ENCODE peak calls at places on chromosome 7, in four cellular contexts. One of them, this sample, is unnamed.

GRCh38 chr7:117808273-117808868 is 64.9 kb downstream of the CTTNBP2 start:
- DNase-seq in right cardiac atrium: peak; percentile 77
- DNase-seq in cardiac muscle cell: peak; percentile 37
- DNase-seq in IMR-90: no peak
- DNase-seq in this sample: peak; percentile 30

GRCh38 chr7:101666293-101666692 is 37.2 kb upstream of the MYL10 start:
- DNase-seq in IMR-90: no peak
- DNase-seq in cardiac muscle cell: no peak
- DNase-seq in right cardiac atrium: no peak
- DNase-seq in this sample: no peak

GRCh38 chr7:91685544-91685943 is 195.0 kb downstream of the MTERF1 start:
- DNase-seq in right cardiac atrium: no peak
- DNase-seq in cardiac muscle cell: no peak
- DNase-seq in IMR-90: peak; percentile 10
- DNase-seq in this sample: no peak

GRCh38 chr7:66747385-66748126 is 7.0 kb downstream of the RABGEF1 start:
- DNase-seq in IMR-90: no peak
- DNase-seq in cardiac muscle cell: peak; percentile 12
- DNase-seq in right cardiac atrium: no peak
- DNase-seq in this sample: no peak

GRCh38 chr7:6416516-6417145 is 31.1 kb downstream of the DAGLB start:
- DNase-seq in right cardiac atrium: no peak
- DNase-seq in cardiac muscle cell: no peak
- DNase-seq in IMR-90: peak; percentile 50
- DNase-seq in this sample: no peak

GRCh38 chr7:134419875-134420274 is 39.0 kb downstream of the AKR1B1 start:
- DNase-seq in IMR-90: no peak
- DNase-seq in right cardiac atrium: no peak
- DNase-seq in cardiac muscle cell: no peak
- DNase-seq in this sample: no peak

GRCh38 chr7:151264615-151265014 is 16.1 kb upstream of the SMARCD3 start:
- DNase-seq in cardiac muscle cell: no peak
- DNase-seq in IMR-90: no peak
- DNase-seq in right cardiac atrium: no peak
- DNase-seq in this sample: no peak

GRCh38 chr7:152512711-152513110 is 76.9 kb upstream of the KMT2C start:
- DNase-seq in cardiac muscle cell: no peak
- DNase-seq in IMR-90: no peak
- DNase-seq in right cardiac atrium: no peak
- DNase-seq in this sample: no peak

GRCh38 chr7:76340617-76341131 is 18.1 kb downstream of the YWHAG start:
- DNase-seq in right cardiac atrium: no peak
- DNase-seq in IMR-90: peak; percentile 92
- DNase-seq in cardiac muscle cell: no peak
- DNase-seq in this sample: no peak

GRCh38 chr7:126524967-126525366 is 727.8 kb downstream of the GRM8 start:
- DNase-seq in cardiac muscle cell: no peak
- DNase-seq in IMR-90: no peak
- DNase-seq in right cardiac atrium: no peak
- DNase-seq in this sample: no peak

GRCh38 chr7:137093198-137093597 is 224.7 kb downstream of the CHRM2 start:
- DNase-seq in cardiac muscle cell: no peak
- DNase-seq in right cardiac atrium: no peak
- DNase-seq in IMR-90: no peak
- DNase-seq in this sample: peak; percentile 29

GRCh38 chr7:99012722-99013121 is 131.2 kb downstream of the SMURF1 start:
- DNase-seq in IMR-90: no peak
- DNase-seq in right cardiac atrium: no peak
- DNase-seq in cardiac muscle cell: no peak
- DNase-seq in this sample: no peak

GRCh38 chr7:27277628-27278027 is 35.0 kb downstream of the EVX1 start:
- DNase-seq in right cardiac atrium: no peak
- DNase-seq in cardiac muscle cell: peak; percentile 18
- DNase-seq in IMR-90: peak; percentile 1
- DNase-seq in this sample: no peak

GRCh38 chr7:76314042-76314721 is 11.7 kb downstream of the HSPB1 start:
- DNase-seq in IMR-90: peak; percentile 89
- DNase-seq in right cardiac atrium: peak; percentile 98
- DNase-seq in cardiac muscle cell: peak; percentile 95
- DNase-seq in this sample: peak; percentile 98

GRCh38 chr7:111082351-111082750 is 8.6 kb upstream of the LRRN3 start:
- DNase-seq in cardiac muscle cell: no peak
- DNase-seq in IMR-90: peak; percentile 53
- DNase-seq in right cardiac atrium: no peak
- DNase-seq in this sample: no peak

GRCh38 chr7:33692956-33693355 is 212.4 kb upstream of the BMPER start:
- DNase-seq in IMR-90: peak; percentile 84
- DNase-seq in right cardiac atrium: no peak
- DNase-seq in cardiac muscle cell: no peak
- DNase-seq in this sample: no peak

GRCh38 chr7:99201027-99201426 is 6.9 kb downstream of the KPNA7 start:
- DNase-seq in IMR-90: peak; percentile 93
- DNase-seq in cardiac muscle cell: no peak
- DNase-seq in right cardiac atrium: no peak
- DNase-seq in this sample: no peak

GRCh38 chr7:94190599-94191061 is 186.5 kb upstream of the BET1 start:
- DNase-seq in cardiac muscle cell: no peak
- DNase-seq in right cardiac atrium: no peak
- DNase-seq in IMR-90: peak; percentile 98
- DNase-seq in this sample: peak; percentile 20

GRCh38 chr7:261341-262250 is 28.4 kb upstream of the FOXL3 start:
- DNase-seq in right cardiac atrium: peak; percentile 32
- DNase-seq in cardiac muscle cell: no peak
- DNase-seq in IMR-90: no peak
- DNase-seq in this sample: peak; percentile 23

GRCh38 chr7:83547526-83547925 is 101.4 kb downstream of the SEMA3E start:
- DNase-seq in cardiac muscle cell: peak; percentile 30
- DNase-seq in right cardiac atrium: no peak
- DNase-seq in IMR-90: peak; percentile 39
- DNase-seq in this sample: no peak

GRCh38 chr7:40808409-40808942 is 673.7 kb downstream of the SUGCT start:
- DNase-seq in IMR-90: peak; percentile 90
- DNase-seq in right cardiac atrium: peak; percentile 32
- DNase-seq in cardiac muscle cell: no peak
- DNase-seq in this sample: no peak

GRCh38 chr7:67696878-67697277 is 700.2 kb downstream of the TYW1 start:
- DNase-seq in cardiac muscle cell: no peak
- DNase-seq in right cardiac atrium: no peak
- DNase-seq in IMR-90: no peak
- DNase-seq in this sample: no peak

GRCh38 chr7:131052285-131052942 is 275.3 kb upstream of the MKLN1 start:
- DNase-seq in IMR-90: no peak
- DNase-seq in cardiac muscle cell: no peak
- DNase-seq in right cardiac atrium: no peak
- DNase-seq in this sample: no peak

GRCh38 chr7:136890379-136890778 is 21.9 kb downstream of the CHRM2 start:
- DNase-seq in right cardiac atrium: no peak
- DNase-seq in IMR-90: peak; percentile 58
- DNase-seq in cardiac muscle cell: no peak
- DNase-seq in this sample: no peak

GRCh38 chr7:33849004-33849403 is 56.3 kb upstream of the BMPER start:
- DNase-seq in right cardiac atrium: no peak
- DNase-seq in IMR-90: peak; percentile 73
- DNase-seq in cardiac muscle cell: no peak
- DNase-seq in this sample: no peak

GRCh38 chr7:151754142-151754590 is 122.7 kb downstream of the PRKAG2 start:
- DNase-seq in right cardiac atrium: peak; percentile 92
- DNase-seq in cardiac muscle cell: peak; percentile 92
- DNase-seq in IMR-90: peak; percentile 99
- DNase-seq in this sample: peak; percentile 80

GRCh38 chr7:26648429-26649015 is 215.9 kb downstream of the SKAP2 start:
- DNase-seq in IMR-90: peak; percentile 76
- DNase-seq in cardiac muscle cell: no peak
- DNase-seq in right cardiac atrium: no peak
- DNase-seq in this sample: no peak

GRCh38 chr7:151139071-151139521 is 28.4 kb downstream of the GBX1 start:
- DNase-seq in right cardiac atrium: peak; percentile 60
- DNase-seq in cardiac muscle cell: no peak
- DNase-seq in IMR-90: no peak
- DNase-seq in this sample: peak; percentile 50

GRCh38 chr7:35726654-35727053 is 31.7 kb upstream of the HERPUD2 start:
- DNase-seq in cardiac muscle cell: no peak
- DNase-seq in right cardiac atrium: no peak
- DNase-seq in IMR-90: no peak
- DNase-seq in this sample: no peak

GRCh38 chr7:135665072-135665471 is 2.8 kb downstream of the STMP1 start:
- DNase-seq in IMR-90: no peak
- DNase-seq in cardiac muscle cell: no peak
- DNase-seq in right cardiac atrium: no peak
- DNase-seq in this sample: no peak

GRCh38 chr7:106110238-106110560 is 1.9 kb downstream of the SYPL1 start:
- DNase-seq in right cardiac atrium: no peak
- DNase-seq in cardiac muscle cell: no peak
- DNase-seq in IMR-90: no peak
- DNase-seq in this sample: no peak

GRCh38 chr7:106737202-106737562 is 76.2 kb upstream of the CCDC71L start:
- DNase-seq in right cardiac atrium: no peak
- DNase-seq in IMR-90: peak; percentile 63
- DNase-seq in cardiac muscle cell: no peak
- DNase-seq in this sample: no peak

GRCh38 chr7:73841689-73842247 is 548 bp downstream of the METTL27 start:
- DNase-seq in right cardiac atrium: peak; percentile 65
- DNase-seq in IMR-90: no peak
- DNase-seq in cardiac muscle cell: no peak
- DNase-seq in this sample: no peak

GRCh38 chr7:73595358-73595757 is 17.0 kb upstream of the TBL2 start:
- DNase-seq in IMR-90: no peak
- DNase-seq in cardiac muscle cell: no peak
- DNase-seq in right cardiac atrium: peak; percentile 27
- DNase-seq in this sample: no peak

GRCh38 chr7:22114440-22114981 is 168.8 kb upstream of the CDCA7L start:
- DNase-seq in IMR-90: no peak
- DNase-seq in right cardiac atrium: peak; percentile 63
- DNase-seq in cardiac muscle cell: no peak
- DNase-seq in this sample: no peak

GRCh38 chr7:94067506-94067905 is 63.4 kb upstream of the BET1 start:
- DNase-seq in right cardiac atrium: no peak
- DNase-seq in cardiac muscle cell: no peak
- DNase-seq in IMR-90: peak; percentile 18
- DNase-seq in this sample: no peak

GRCh38 chr7:80826520-80827237 is 92.2 kb downstream of the SEMA3C start:
- DNase-seq in cardiac muscle cell: no peak
- DNase-seq in right cardiac atrium: no peak
- DNase-seq in IMR-90: peak; percentile 79
- DNase-seq in this sample: no peak

GRCh38 chr7:134834689-134835462 is 55.4 kb downstream of the CALD1 start:
- DNase-seq in right cardiac atrium: no peak
- DNase-seq in IMR-90: peak; percentile 82
- DNase-seq in cardiac muscle cell: peak; percentile 49
- DNase-seq in this sample: peak; percentile 40

GRCh38 chr7:55964261-55964801 is at the start of gene NIPSNAP2:
- DNase-seq in cardiac muscle cell: peak; percentile 86
- DNase-seq in right cardiac atrium: peak; percentile 86
- DNase-seq in IMR-90: peak; percentile 35
- DNase-seq in this sample: peak; percentile 70

DNA sequence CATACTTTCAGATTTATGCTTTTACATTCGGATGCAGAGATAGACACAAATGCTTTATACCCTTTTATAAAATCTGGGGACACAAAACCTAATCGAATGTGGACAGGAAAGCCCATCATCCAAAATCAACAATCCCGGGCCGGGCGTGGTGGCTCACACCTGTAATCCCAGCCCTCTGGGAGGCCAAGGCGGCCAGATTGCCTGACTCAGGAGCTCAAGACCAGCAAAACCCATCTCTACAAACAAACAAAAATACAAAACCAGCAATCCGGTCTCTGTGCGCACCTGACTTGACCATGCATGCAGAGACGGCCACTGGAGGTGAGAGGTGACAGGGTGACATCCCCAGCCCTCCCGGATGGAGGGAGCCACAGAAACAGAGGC is 13.5 kb downstream of the COBL start:
- DNase-seq in cardiac muscle cell: no peak
- DNase-seq in right cardiac atrium: no peak
- DNase-seq in IMR-90: no peak
- DNase-seq in this sample: no peak
- H3K4me3 ChIP-seq in cardiac muscle cell: no peak overlapping the region
- H3K4me3 ChIP-seq in right cardiac atrium: no peak overlapping the region
- H3K4me3 ChIP-seq in IMR-90: no peak overlapping the region
- H3K4me3 ChIP-seq in this sample: no peak overlapping the region

GRCh38 chr7:69738396-69738889 is 140.2 kb downstream of the AUTS2 start:
- DNase-seq in right cardiac atrium: no peak
- DNase-seq in IMR-90: no peak
- DNase-seq in cardiac muscle cell: peak; percentile 58
- DNase-seq in this sample: no peak
- H3K4me1 ChIP-seq in right cardiac atrium: peaks cover 9% of the 10 kb centered on the region
- H3K4me1 ChIP-seq in IMR-90: no peaks in the 10 kb centered on the region
- H3K4me1 ChIP-seq in cardiac muscle cell: peaks cover 47% of the 10 kb centered on the region
- H3K4me1 ChIP-seq in this sample: peaks cover 25% of the 10 kb centered on the region

GRCh38 chr7:47418910-47419309 is 163.0 kb downstream of the TNS3 start:
- DNase-seq in cardiac muscle cell: no peak
- DNase-seq in right cardiac atrium: no peak
- DNase-seq in IMR-90: peak; percentile 97
- DNase-seq in this sample: no peak

GRCh38 chr7:47415289-47416212 is 166.4 kb downstream of the TNS3 start:
- DNase-seq in right cardiac atrium: no peak
- DNase-seq in cardiac muscle cell: no peak
- DNase-seq in IMR-90: no peak
- DNase-seq in this sample: no peak

GRCh38 chr7:47417122-47417480 is 164.8 kb downstream of the TNS3 start:
- DNase-seq in IMR-90: no peak
- DNase-seq in right cardiac atrium: no peak
- DNase-seq in cardiac muscle cell: no peak
- DNase-seq in this sample: no peak

GRCh38 chr7:47414342-47415288 is 167.3 kb downstream of the TNS3 start:
- DNase-seq in IMR-90: no peak
- DNase-seq in cardiac muscle cell: no peak
- DNase-seq in right cardiac atrium: no peak
- DNase-seq in this sample: no peak

GRCh38 chr7:47416454-47417121 is 165.3 kb downstream of the TNS3 start:
- DNase-seq in IMR-90: no peak
- DNase-seq in right cardiac atrium: no peak
- DNase-seq in cardiac muscle cell: no peak
- DNase-seq in this sample: no peak
- H3K4me3 ChIP-seq in IMR-90: no peak overlapping the region
- H3K4me3 ChIP-seq in right cardiac atrium: no peak overlapping the region
- H3K4me3 ChIP-seq in cardiac muscle cell: no peak overlapping the region
- H3K4me3 ChIP-seq in this sample: no peak overlapping the region

GRCh38 chr7:44616545-44616944 is 10.1 kb downstream of the OGDH start:
- DNase-seq in IMR-90: no peak
- DNase-seq in cardiac muscle cell: no peak
- DNase-seq in right cardiac atrium: no peak
- DNase-seq in this sample: no peak

GRCh38 chr7:44615793-44616192 is 9.4 kb downstream of the OGDH start:
- DNase-seq in right cardiac atrium: no peak
- DNase-seq in cardiac muscle cell: no peak
- DNase-seq in IMR-90: no peak
- DNase-seq in this sample: no peak

GRCh38 chr7:44618754-44619153 is 12.3 kb downstream of the OGDH start:
- DNase-seq in right cardiac atrium: no peak
- DNase-seq in IMR-90: no peak
- DNase-seq in cardiac muscle cell: no peak
- DNase-seq in this sample: no peak

GRCh38 chr7:44618045-44618444 is 11.6 kb downstream of the OGDH start:
- DNase-seq in IMR-90: no peak
- DNase-seq in cardiac muscle cell: no peak
- DNase-seq in right cardiac atrium: no peak
- DNase-seq in this sample: no peak

GRCh38 chr7:44617225-44617885 is 10.9 kb downstream of the OGDH start:
- DNase-seq in right cardiac atrium: no peak
- DNase-seq in IMR-90: peak; percentile 82
- DNase-seq in cardiac muscle cell: no peak
- DNase-seq in this sample: no peak
- H3K4me1 ChIP-seq in right cardiac atrium: peaks cover 7% of the 10 kb centered on the region
- H3K4me1 ChIP-seq in IMR-90: peaks cover 5% of the 10 kb centered on the region
- H3K4me1 ChIP-seq in cardiac muscle cell: peaks cover 3% of the 10 kb centered on the region
- H3K4me1 ChIP-seq in this sample: peaks cover 60% of the 10 kb centered on the region